ENCODE peak calls at places on chromosomes 6 and 20, in nine cellular contexts. G, D, K, J, N, S, C, F and Y are unnamed samples.

GRCh38 chr6:167840160-167840525 is 13.4 kb downstream of the AFDN start:
- DNase-seq in C (no peak), F (no peak), K (no peak), N (no peak), J (no peak), D (no peak), G (no peak), S (no peak), Y (no peak)

GRCh38 chr20:17533396-17533795 is 2.2 kb upstream of the BFSP1 start:
- DNase-seq in S (peak; percentile 71), C (no peak), D (no peak), N (peak; percentile 70), K (no peak), F (no peak), J (peak; percentile 44), G (no peak), Y (peak; percentile 44)

GRCh38 chr6:7418238-7418905 is 28.8 kb downstream of the RIOK1 start:
- DNase-seq in G (no peak), K (no peak), J (no peak), F (no peak), N (no peak), C (no peak), D (no peak), S (no peak), Y (no peak)

GRCh38 chr6:162907876-162908481 is 180.2 kb downstream of the PACRG start:
- DNase-seq in N (peak; percentile 86), D (no peak), K (no peak), S (peak; percentile 33), F (peak; percentile 30), G (no peak), J (peak; percentile 14), C (no peak), Y (peak; percentile 63)

GRCh38 chr20:57530327-57530981 is 5.5 kb upstream of the CTCFL start:
- DNase-seq in C (no peak), F (no peak), J (no peak), N (no peak), K (no peak), S (no peak), G (no peak), D (no peak), Y (no peak)

GRCh38 chr6:109455502-109456282 is at the start of gene MICAL1:
- DNase-seq in C (no peak), J (peak; percentile 87), G (peak; percentile 72), F (no peak), S (peak; percentile 88), N (peak; percentile 53), D (peak; percentile 45), K (peak; percentile 88), Y (peak; percentile 65)

GRCh38 chr6:95865857-95866256 is 149.9 kb upstream of the FUT9 start:
- DNase-seq in N (no peak), J (no peak), F (no peak), D (no peak), K (no peak), S (no peak), C (no peak), G (no peak), Y (no peak)

GRCh38 chr20:16241911-16242310 is 331.3 kb downstream of the KIF16B start:
- DNase-seq in C (no peak), J (no peak), D (no peak), S (no peak), K (no peak), G (no peak), N (no peak), F (peak; percentile 17), Y (peak; percentile 34)

GRCh38 chr6:42217165-42217522 is 517 bp downstream of the MRPS10 start:
- DNase-seq in D (no peak), J (no peak), G (no peak), K (no peak), N (no peak), F (no peak), C (no peak), S (peak; percentile 13), Y (peak; percentile 12)

GRCh38 chr20:44419131-44419844 is 56.4 kb upstream of the TTPAL start:
- DNase-seq in J (no peak), F (no peak), C (no peak), D (no peak), S (no peak), K (no peak), N (no peak), G (no peak), Y (no peak)

GRCh38 chr6:108556864-108557493 is 3.7 kb upstream of the FOXO3 start:
- DNase-seq in C (no peak), K (peak; percentile 38), F (no peak), J (no peak), G (peak; percentile 26), D (no peak), S (peak; percentile 22), N (peak; percentile 85), Y (no peak)

GRCh38 chr6:21970560-21970959 is 326.3 kb downstream of the PRL start:
- DNase-seq in D (no peak), K (no peak), G (no peak), C (no peak), N (no peak), J (no peak), F (no peak), S (no peak), Y (no peak)

GRCh38 chr6:91654844-91655192 is 1067.9 kb upstream of the MAP3K7 start:
- DNase-seq in J (no peak), K (no peak), S (no peak), C (no peak), D (no peak), N (no peak), G (no peak), F (no peak), Y (no peak)

GRCh38 chr20:39640147-39640546 is 678.0 kb downstream of the DHX35 start:
- DNase-seq in F (no peak), S (no peak), D (no peak), K (no peak), J (no peak), N (no peak), C (no peak), G (no peak), Y (no peak)

GRCh38 chr20:17281478-17281877 is 54.6 kb downstream of the PCSK2 start:
- DNase-seq in N (no peak), F (no peak), G (no peak), K (no peak), S (peak; percentile 74), D (no peak), C (no peak), J (peak; percentile 4), Y (peak; percentile 67)

GRCh38 chr6:150029749-150030148 is 4.4 kb upstream of the RAET1L start:
- DNase-seq in J (no peak), D (no peak), S (no peak), F (no peak), N (no peak), G (no peak), C (no peak), K (peak; percentile 28), Y (no peak)

GRCh38 chr20:60057123-60057865 is 99.1 kb downstream of the CDH26 start:
- DNase-seq in S (peak; percentile 82), D (peak; percentile 17), C (no peak), K (peak; percentile 70), F (peak; percentile 27), G (peak; percentile 49), N (peak; percentile 67), J (peak; percentile 68), Y (peak; percentile 82)

GRCh38 chr6:161214722-161215121 is 59.1 kb downstream of the AGPAT4 start:
- DNase-seq in J (peak; percentile 70), G (no peak), K (no peak), S (no peak), N (no peak), F (no peak), D (no peak), C (no peak), Y (no peak)

GRCh38 chr6:36809933-36810844 is 29.1 kb downstream of the CPNE5 start:
- DNase-seq in J (peak; percentile 42), G (no peak), S (peak; percentile 41), C (no peak), F (no peak), D (no peak), K (no peak), N (no peak), Y (no peak)
- H3K36me3 ChIP-seq in J (no peaks in the 10 kb centered on the region), G (no peaks in the 10 kb centered on the region), S (no peaks in the 10 kb centered on the region), C (no peaks in the 10 kb centered on the region), F (no peaks in the 10 kb centered on the region), D (no peaks in the 10 kb centered on the region), K (no peaks in the 10 kb centered on the region), N (no peaks in the 10 kb centered on the region), Y (no peaks in the 10 kb centered on the region)

DNA sequence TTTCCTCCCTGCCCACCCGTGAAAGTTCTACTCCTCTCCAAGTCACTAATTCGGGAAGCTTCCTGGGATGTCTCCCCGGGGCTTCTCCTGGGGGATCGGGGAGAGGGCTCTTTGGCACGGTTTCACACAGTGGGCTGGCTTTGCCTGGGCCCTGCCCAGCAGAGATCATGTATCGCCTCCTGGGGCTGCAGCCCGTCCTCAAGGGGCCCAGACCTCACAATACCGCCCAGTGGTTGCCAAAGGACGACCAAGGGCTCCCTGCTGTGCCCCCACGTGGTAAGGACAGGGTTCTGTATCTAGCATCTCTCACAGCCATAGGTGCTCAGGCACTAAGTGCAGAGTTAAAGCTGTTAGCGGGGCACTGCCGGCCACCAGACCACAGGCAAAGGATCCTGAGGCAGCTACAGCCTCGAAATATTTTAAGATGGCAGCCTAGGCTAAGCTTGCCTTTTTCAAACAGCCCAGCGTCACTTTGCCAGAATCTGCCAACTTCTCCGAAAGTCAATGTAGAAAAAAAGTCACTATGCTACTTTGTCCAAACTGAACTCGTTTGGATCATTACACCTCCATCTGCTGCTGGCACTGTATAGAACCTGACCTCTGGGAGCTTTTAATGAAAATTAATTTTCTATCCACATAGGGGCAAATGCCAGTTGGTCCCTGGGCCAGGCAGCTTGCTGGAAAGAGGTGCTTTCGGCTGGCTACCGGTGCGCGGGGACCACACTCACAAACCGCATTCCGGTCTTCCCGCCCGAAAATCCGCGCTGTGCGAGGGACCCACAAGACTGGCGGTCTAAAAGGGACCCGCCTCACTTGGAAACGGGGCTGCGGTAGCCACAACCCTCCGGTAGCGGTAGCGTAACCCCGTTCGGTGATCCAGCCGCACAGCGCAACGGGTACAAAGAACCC is 1.3 kb upstream of the NNAT start:
- DNase-seq in S (peak; percentile 46), K (peak; percentile 50), N (no peak), G (no peak), C (no peak), D (no peak), J (no peak), F (no peak), Y (peak; percentile 33)
- TF ChIP-seq CTCF in S (no peak), K (no peak), N (no peak), G (no peak), C (no peak), D (no peak), J (no peak), F (no peak), Y (no peak)

GRCh38 chr6:34888441-34888820 is 589 bp upstream of the TAF11 start:
- DNase-seq in G (no peak), K (no peak), D (no peak), F (no peak), C (no peak), S (no peak), N (no peak), J (no peak), Y (no peak)
- H3K4me1 ChIP-seq in G (peaks cover 7% of the 10 kb centered on the region), K (no peaks in the 10 kb centered on the region), D (peaks cover 5% of the 10 kb centered on the region), F (peaks cover 8% of the 10 kb centered on the region), C (peaks cover 13% of the 10 kb centered on the region), S (peaks cover 7% of the 10 kb centered on the region), N (no peaks in the 10 kb centered on the region), J (peaks cover 11% of the 10 kb centered on the region), Y (peaks cover 6% of the 10 kb centered on the region)

DNA sequence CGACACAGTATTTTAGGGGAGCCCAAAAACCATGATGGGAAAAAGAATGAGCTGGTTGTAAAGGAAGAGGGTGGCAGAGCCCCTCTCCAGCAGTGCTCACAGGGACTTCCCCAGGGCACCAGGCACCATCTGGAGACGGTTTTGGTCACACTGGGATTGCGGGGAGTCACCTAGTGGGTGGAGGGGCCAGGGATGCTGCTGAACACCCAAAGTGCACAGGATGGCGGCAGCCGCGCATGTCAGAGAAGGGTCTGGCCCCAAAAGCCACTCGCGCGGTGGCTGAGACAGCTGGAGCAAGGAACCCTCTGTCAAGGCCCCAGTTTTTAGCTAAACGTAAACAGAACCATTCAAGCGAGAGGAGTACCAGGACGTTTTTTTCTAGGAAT is 10.8 kb downstream of the CTSZ start:
- DNase-seq in S (no peak), K (no peak), J (no peak), F (no peak), N (no peak), C (no peak), G (no peak), D (no peak), Y (no peak)
- H3K36me3 ChIP-seq in S (peaks cover 8% of the 10 kb centered on the region), K (peaks cover 83% of the 10 kb centered on the region), J (peaks cover 89% of the 10 kb centered on the region), F (peaks cover 18% of the 10 kb centered on the region), N (peaks cover 24% of the 10 kb centered on the region), C (peaks cover 47% of the 10 kb centered on the region), G (no peaks in the 10 kb centered on the region), D (peaks cover 41% of the 10 kb centered on the region), Y (peaks cover 44% of the 10 kb centered on the region)